ENCODE peak calls at places on chromosomes 4 and X, in ten cellular contexts. B is AG04450, P is neural progenitor cell, F is fibroblast of the aortic adventitia, O is IMR-90, D is lower leg skin, G is fibroblast of villous mesenchyme, M is HFF-Myc, W is fibroblast of lung, S is thoracic aorta. Z is an unnamed sample.
A peak's percentile ranks its signal among the peaks of the same experiment; 100 is the strongest.

GRCh38 chr4:38615847-38616246 is 48.2 kb upstream of the KLF3 start:
- DNase-seq in B (no peak), P (no peak), F (no peak), O (no peak), D (peak; percentile 83), G (no peak), M (no peak), W (no peak), S (no peak), Z (no peak)

GRCh38 chr4:151930372-151930771 is 169.6 kb upstream of the GATB start:
- DNase-seq in B (no peak), P (no peak), F (no peak), O (no peak), D (no peak), G (no peak), M (no peak), W (no peak), S (no peak), Z (no peak)

GRCh38 chr4:171813195-171813955 is at the start of gene GALNTL6:
- DNase-seq in B (no peak), P (peak; percentile 55), F (no peak), O (no peak), D (no peak), G (peak; percentile 1), M (no peak), W (peak; percentile 17), S (no peak), Z (no peak)

GRCh38 chrX:39331062-39331704 is 529.9 kb downstream of the MID1IP1 start:
- DNase-seq in B (no peak), P (no peak), F (no peak), O (no peak), D (no peak), G (no peak), M (no peak), W (peak; percentile 45), S (no peak), Z (no peak)

GRCh38 chr4:37767546-37767945 is 58.9 kb upstream of the PGM2 start:
- DNase-seq in B (no peak), P (no peak), F (peak; percentile 35), O (peak; percentile 44), D (peak; percentile 92), G (no peak), M (no peak), W (peak; percentile 68), S (no peak), Z (peak; percentile 45)

GRCh38 chr4:20493761-20494353 is 206.4 kb upstream of the PACRGL start:
- DNase-seq in B (peak; percentile 41), P (no peak), F (peak; percentile 53), O (peak; percentile 84), D (no peak), G (peak; percentile 28), M (no peak), W (peak; percentile 55), S (no peak), Z (no peak)

GRCh38 chr4:184196730-184197355 is 20.8 kb downstream of the ENPP6 start:
- DNase-seq in B (no peak), P (no peak), F (peak; percentile 10), O (no peak), D (peak; percentile 40), G (peak; percentile 2), M (no peak), W (peak; percentile 1), S (no peak), Z (no peak)

GRCh38 chrX:6732101-6732500 is 197.2 kb upstream of the VCX3A start:
- DNase-seq in B (no peak), P (no peak), F (no peak), O (no peak), D (no peak), G (no peak), M (no peak), W (no peak), S (no peak), Z (no peak)

GRCh38 chr4:6473264-6474052 is 1.0 kb upstream of the PPP2R2C start:
- DNase-seq in B (no peak), P (no peak), F (no peak), O (no peak), D (peak; percentile 57), G (no peak), M (no peak), W (no peak), S (no peak), Z (no peak)

GRCh38 chr4:6472008-6472386 is 417 bp downstream of the PPP2R2C start:
- DNase-seq in B (no peak), P (no peak), F (no peak), O (no peak), D (peak; percentile 69), G (no peak), M (no peak), W (no peak), S (no peak), Z (no peak)

GRCh38 chr4:6471303-6472007 is 959 bp downstream of the PPP2R2C start:
- DNase-seq in B (no peak), P (peak; percentile 34), F (no peak), O (no peak), D (peak; percentile 70), G (no peak), M (no peak), W (no peak), S (no peak), Z (no peak)

GRCh38 chr4:6474053-6474568 is 1.7 kb upstream of the PPP2R2C start:
- DNase-seq in B (no peak), P (peak; percentile 37), F (no peak), O (no peak), D (peak; percentile 77), G (no peak), M (no peak), W (no peak), S (no peak), Z (no peak)

DNA sequence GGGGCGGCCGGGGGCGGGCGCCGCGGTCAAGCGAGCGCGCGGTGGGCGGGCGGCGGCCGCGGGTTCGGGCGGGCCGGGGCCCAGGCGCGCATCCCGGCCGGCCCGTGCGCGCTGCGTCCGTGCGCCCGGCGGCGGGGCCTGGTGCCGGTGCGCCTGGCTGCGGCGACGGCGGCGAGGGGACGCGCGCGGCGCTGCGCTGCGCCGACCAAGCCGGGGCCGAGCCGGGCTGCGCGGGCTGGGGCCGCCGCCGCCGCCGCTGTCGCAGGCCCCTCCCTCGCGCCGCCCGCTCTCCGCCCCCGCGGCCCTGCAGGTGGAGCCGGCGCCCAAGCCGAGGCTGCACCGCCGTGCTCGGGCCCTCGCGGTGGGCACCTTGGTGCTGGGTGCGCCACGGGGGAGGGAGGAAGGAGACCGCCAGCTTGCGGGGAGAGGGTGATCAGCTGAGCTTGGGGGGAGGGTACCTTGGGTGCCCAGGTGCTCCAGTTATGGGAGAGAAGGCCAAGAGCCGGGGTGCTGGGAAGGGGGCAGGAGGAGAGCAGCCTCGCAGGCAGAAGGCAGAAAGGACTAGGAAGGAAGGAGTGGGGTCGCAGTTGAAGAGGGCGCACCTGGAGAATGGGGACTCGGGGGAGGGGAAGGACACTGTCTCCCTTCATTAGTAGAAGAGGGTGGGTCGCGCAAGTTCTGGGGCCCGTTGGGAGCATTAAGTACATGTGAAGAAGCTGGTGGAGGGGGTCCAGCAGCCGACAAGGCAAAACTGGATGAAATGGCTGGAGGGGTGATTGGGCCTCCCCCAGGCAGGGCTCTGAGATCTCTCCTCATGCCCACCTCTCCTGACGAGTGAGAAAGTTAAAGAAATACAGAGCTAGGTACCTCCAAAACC is at the start of gene PPP2R2C:
- DNase-seq in B (no peak), P (peak; percentile 82), F (no peak), O (no peak), D (peak; percentile 73), G (no peak), M (no peak), W (no peak), S (no peak), Z (no peak)
- H3K4me3 ChIP-seq in B (no peak within 1 kb of the TSS), P (peak within 1 kb of the TSS; percentile 68), F (no peak within 1 kb of the TSS), O (no peak within 1 kb of the TSS), D (peak within 1 kb of the TSS; percentile 18), G (no peak within 1 kb of the TSS), M (no peak within 1 kb of the TSS), W (no peak within 1 kb of the TSS), S (peak within 1 kb of the TSS; percentile 73), Z (no peak within 1 kb of the TSS)

GRCh38 chr4:120809518-120809917 is 113.0 kb downstream of the PRDM5 start:
- DNase-seq in B (no peak), P (no peak), F (no peak), O (no peak), D (no peak), G (no peak), M (no peak), W (no peak), S (no peak), Z (no peak)
- TF ChIP-seq CTCF in B (peak; percentile 39), P (peak; percentile 38), F (peak; percentile 41), O (peak; percentile 42), D (no peak), G (peak; percentile 35), M (peak; percentile 22), W (no peak), S (peak; percentile 17), Z (peak; percentile 47)

GRCh38 chrX:120769576-120770341 is 105.9 kb downstream of the CT47B1 start:
- DNase-seq in B (no peak), P (peak; percentile 37), F (peak; percentile 70), O (peak; percentile 19), D (no peak), G (peak; percentile 34), M (no peak), W (peak; percentile 65), S (no peak), Z (peak; percentile 35)
- H3K4me3 ChIP-seq in B (no peak overlapping the region), P (no peak overlapping the region), F (no peak overlapping the region), O (no peak overlapping the region), D (no peak overlapping the region), G (no peak overlapping the region), M (no peak overlapping the region), W (no peak overlapping the region), S (no peak overlapping the region), Z (no peak overlapping the region)

GRCh38 chrX:13253223-13253622 is 66.6 kb downstream of the ATXN3L start:
- DNase-seq in B (no peak), P (no peak), F (no peak), O (no peak), D (no peak), G (no peak), M (no peak), W (no peak), S (no peak), Z (no peak)

GRCh38 chrX:13252726-13253125 is 67.1 kb downstream of the ATXN3L start:
- DNase-seq in B (no peak), P (no peak), F (peak; percentile 16), O (peak; percentile 32), D (no peak), G (no peak), M (no peak), W (peak; percentile 47), S (no peak), Z (no peak)

GRCh38 chrX:13256562-13256961 is 63.3 kb downstream of the ATXN3L start:
- DNase-seq in B (no peak), P (no peak), F (no peak), O (no peak), D (no peak), G (no peak), M (no peak), W (no peak), S (no peak), Z (no peak)

GRCh38 chrX:13254870-13255269 is 65.0 kb downstream of the ATXN3L start:
- DNase-seq in B (no peak), P (no peak), F (no peak), O (no peak), D (no peak), G (no peak), M (no peak), W (no peak), S (no peak), Z (no peak)

DNA sequence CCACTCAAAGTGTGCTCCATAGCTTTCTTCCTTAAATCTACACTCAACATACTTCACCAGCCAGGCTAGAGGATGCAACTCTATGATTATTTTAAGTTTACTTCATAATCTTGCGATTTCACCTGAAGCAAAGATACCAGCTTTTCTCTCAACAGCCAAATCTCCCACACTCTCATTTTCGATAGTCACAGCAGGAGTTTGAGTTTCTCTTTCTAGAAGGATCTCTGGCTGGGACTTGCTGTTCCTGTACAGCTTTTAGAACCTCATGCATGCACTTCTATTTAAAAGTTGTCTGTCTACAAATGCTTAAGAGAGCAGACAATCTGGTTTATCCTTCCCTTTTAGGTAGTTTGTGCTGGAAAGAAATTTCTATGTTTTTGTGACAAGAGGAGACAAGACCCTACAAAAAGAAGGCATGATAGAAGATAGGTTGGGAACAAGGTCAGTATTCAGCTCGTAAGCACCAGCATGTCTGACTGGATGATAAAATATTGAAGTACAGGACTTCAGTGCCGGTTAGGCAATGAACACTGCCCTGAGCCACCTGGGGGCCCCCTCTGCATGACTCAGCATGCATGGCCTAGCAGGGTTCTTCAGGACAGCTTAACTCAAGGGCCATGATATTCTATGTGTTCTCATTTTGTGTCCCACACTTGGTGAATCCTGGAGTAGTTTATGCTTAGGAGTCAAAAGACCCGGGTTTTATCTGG is 65.6 kb downstream of the ATXN3L start:
- DNase-seq in B (no peak), P (peak; percentile 5), F (peak; percentile 31), O (peak; percentile 53), D (no peak), G (peak; percentile 82), M (no peak), W (peak; percentile 56), S (no peak), Z (no peak)
- TF ChIP-seq CTCF in B (no peak), P (no peak), F (no peak), O (peak; percentile 14), D (no peak), G (peak; percentile 8), M (no peak), W (no peak), S (no peak), Z (peak; percentile 36)